ENCODE peak calls at places on chromosome 14, in nine cellular contexts. A, U, Q, Z, M, C, W, J and N are unnamed samples.

GRCh38 chr14:49418789-49419188 is 167.4 kb downstream of the RPS29 start:
- DNase-seq in Z (no peak), C (no peak), W (no peak), J (no peak), Q (no peak), M (no peak), U (no peak), A (no peak), N (no peak)

GRCh38 chr14:77097006-77097688 is 911 bp upstream of the CIPC start:
- DNase-seq in U (no peak), Q (no peak), Z (no peak), J (no peak), C (peak; percentile 54), W (no peak), M (no peak), A (no peak), N (no peak)

GRCh38 chr14:21997300-21997699 is 323.7 kb upstream of the OR4E1 start:
- DNase-seq in J (no peak), U (no peak), C (no peak), A (peak; percentile 65), W (no peak), Z (no peak), Q (no peak), M (no peak), N (no peak)

GRCh38 chr14:68939893-68940613 is 39.0 kb downstream of the ACTN1 start:
- DNase-seq in C (peak; percentile 61), J (peak; percentile 48), Z (peak; percentile 51), U (no peak), M (no peak), A (peak; percentile 98), W (no peak), Q (peak; percentile 59), N (peak; percentile 67)

GRCh38 chr14:70567791-70568190 is 32.7 kb downstream of the MED6 start:
- DNase-seq in M (no peak), W (no peak), Q (no peak), J (no peak), C (no peak), A (peak; percentile 46), Z (peak; percentile 17), U (peak; percentile 66), N (no peak)

GRCh38 chr14:50087350-50088116 is 28.8 kb downstream of the VCPKMT start:
- DNase-seq in Q (no peak), A (no peak), M (no peak), W (no peak), Z (no peak), C (no peak), J (no peak), U (no peak), N (no peak)

GRCh38 chr14:97120204-97121120 is 323.3 kb downstream of the VRK1 start:
- DNase-seq in A (no peak), J (no peak), Z (no peak), C (no peak), W (no peak), Q (no peak), M (no peak), U (no peak), N (no peak)

GRCh38 chr14:103607039-103607668 is 21.9 kb upstream of the KLC1 start:
- DNase-seq in U (peak; percentile 56), Q (peak; percentile 83), C (peak; percentile 74), A (peak; percentile 37), J (peak; percentile 52), Z (peak; percentile 87), W (peak; percentile 87), M (peak; percentile 69), N (peak; percentile 81)

GRCh38 chr14:36556811-36557433 is 25.5 kb downstream of the NKX2-8 start:
- DNase-seq in Q (no peak), U (peak; percentile 65), W (no peak), Z (peak; percentile 39), A (peak; percentile 16), J (no peak), M (no peak), C (peak; percentile 16), N (no peak)

GRCh38 chr14:20568393-20568792 is 7.5 kb upstream of the RNASE9 start:
- DNase-seq in C (no peak), M (no peak), W (no peak), J (no peak), Z (no peak), Q (no peak), U (no peak), A (no peak), N (no peak)

GRCh38 chr14:69043598-69044267 is 64.6 kb upstream of the ACTN1 start:
- DNase-seq in W (no peak), J (no peak), M (peak; percentile 46), C (peak; percentile 51), A (no peak), U (no peak), Q (peak; percentile 54), Z (no peak), N (no peak)

GRCh38 chr14:60348211-60348610 is 99.2 kb downstream of the PPM1A start:
- DNase-seq in W (no peak), C (no peak), Q (no peak), A (no peak), J (no peak), M (no peak), U (no peak), Z (no peak), N (no peak)

GRCh38 chr14:102316048-102316745 is 3.3 kb upstream of the ZNF839 start:
- DNase-seq in W (no peak), M (no peak), Q (peak; percentile 72), U (no peak), C (peak; percentile 70), J (no peak), Z (no peak), A (peak; percentile 74), N (peak; percentile 39)

GRCh38 chr14:88914956-88915355 is 90.5 kb downstream of the TTC8 start:
- DNase-seq in Z (no peak), U (no peak), A (no peak), J (no peak), M (no peak), Q (no peak), C (no peak), W (no peak), N (no peak)

GRCh38 chr14:35220920-35221319 is 71.3 kb upstream of the PSMA6 start:
- DNase-seq in U (no peak), A (no peak), M (no peak), J (no peak), W (no peak), Z (no peak), Q (no peak), C (no peak), N (no peak)

GRCh38 chr14:102500190-102500661 is 9.3 kb downstream of the ANKRD9 start:
- DNase-seq in W (peak; percentile 85), U (no peak), M (peak; percentile 86), J (no peak), C (peak; percentile 65), Z (no peak), A (no peak), Q (no peak), N (peak; percentile 44)

GRCh38 chr14:71322660-71323250 is 415.5 kb downstream of the PCNX1 start:
- DNase-seq in J (no peak), A (peak; percentile 42), Z (peak; percentile 24), U (no peak), M (peak; percentile 37), C (peak; percentile 29), Q (no peak), W (no peak), N (no peak)

GRCh38 chr14:39873793-39874192 is 441.6 kb upstream of the FBXO33 start:
- DNase-seq in J (no peak), C (no peak), Q (no peak), Z (no peak), M (no peak), A (no peak), U (no peak), W (no peak), N (no peak)

GRCh38 chr14:99881011-99881410 is 87.8 kb downstream of the EML1 start:
- DNase-seq in M (no peak), Z (no peak), W (no peak), U (no peak), Q (no peak), A (no peak), J (no peak), C (no peak), N (no peak)

GRCh38 chr14:101080922-101081593 is 177.5 kb upstream of the RTL1 start:
- DNase-seq in W (no peak), Q (no peak), A (no peak), J (no peak), U (no peak), C (no peak), M (no peak), Z (no peak), N (no peak)
- TF ChIP-seq CTCF in W (no peak), Q (no peak), A (no peak), J (no peak), U (no peak), C (no peak), M (no peak), Z (no peak), N (no peak)

GRCh38 chr14:56949828-56950227 is 139.5 kb upstream of the OTX2 start:
- DNase-seq in C (no peak), Z (no peak), U (no peak), A (peak; percentile 5), Q (no peak), W (no peak), J (no peak), M (peak; percentile 22), N (peak; percentile 11)

GRCh38 chr14:56952766-56953473 is 142.6 kb upstream of the OTX2 start:
- DNase-seq in U (no peak), A (no peak), C (no peak), J (no peak), W (no peak), M (no peak), Q (no peak), Z (no peak), N (no peak)

GRCh38 chr14:56959869-56960268 is 149.6 kb upstream of the OTX2 start:
- DNase-seq in J (no peak), Q (no peak), Z (no peak), W (no peak), C (no peak), A (no peak), M (no peak), U (no peak), N (no peak)

DNA sequence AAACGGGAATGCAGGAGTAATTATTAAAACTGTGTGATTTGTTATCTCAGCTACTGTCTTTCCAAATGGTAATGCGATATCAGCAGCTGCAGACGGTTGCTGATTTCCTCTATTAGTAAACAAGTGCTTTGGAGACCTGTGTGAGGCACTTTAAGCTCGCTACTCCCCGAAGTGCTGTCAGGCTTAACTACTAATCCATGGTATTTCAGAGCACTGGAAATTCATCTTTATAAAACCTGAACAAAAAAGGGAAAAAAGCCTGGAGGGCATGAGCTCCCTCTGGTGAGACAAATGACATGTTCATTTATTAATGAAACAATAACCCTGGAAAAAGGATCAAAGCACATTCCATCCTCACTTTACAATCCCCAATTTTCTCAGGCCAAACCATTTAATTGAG is 143.6 kb upstream of the OTX2 start:
- DNase-seq in U (no peak), M (no peak), Z (no peak), C (no peak), J (no peak), Q (no peak), W (no peak), A (no peak), N (no peak)
- TF ChIP-seq EP300 in U (no peak), M (no peak), Z (no peak), C (no peak), J (no peak), Q (no peak), W (no peak), A (no peak), N (no peak)

GRCh38 chr14:81323094-81323493 is 77.0 kb downstream of the STON2 start:
- DNase-seq in J (no peak), A (no peak), U (no peak), Z (no peak), W (no peak), C (no peak), Q (no peak), M (no peak), N (peak; percentile 26)
- H3K4me3 ChIP-seq in J (no peak overlapping the region), A (no peak overlapping the region), U (no peak overlapping the region), Z (no peak overlapping the region), W (peak overlapping the region; percentile 44), C (no peak overlapping the region), Q (no peak overlapping the region), M (no peak overlapping the region), N (peak overlapping the region; percentile 27)

GRCh38 chr14:38567728-38568127 is 311.8 kb upstream of the CLEC14A start:
- DNase-seq in A (no peak), U (no peak), C (no peak), Z (no peak), W (no peak), J (no peak), Q (no peak), M (no peak), N (no peak)
- TF ChIP-seq CTCF in A (no peak), U (no peak), C (no peak), Z (no peak), W (no peak), J (no peak), Q (no peak), M (no peak), N (no peak)